ENCODE peak calls at places on chromosomes 5 and 9, in eight cellular contexts. H is stomach, Z is astrocyte of the spinal cord, A is cardiac fibroblast, B is progenitor cell of endocrine pancreas, L is lower lobe of right lung, M is foreskin fibroblast, P is GM06990. S is an unnamed sample.

GRCh38 chr5:6667648-6668047 is 34.4 kb downstream of the SRD5A1 start:
- DNase-seq in H (no peak), Z (no peak), A (no peak), B (no peak), L (no peak), M (no peak), P (no peak), S (no peak)

GRCh38 chr9:34502471-34503335 is 20.1 kb downstream of the ENHO start:
- DNase-seq in H (no peak), Z (no peak), A (no peak), B (no peak), L (no peak), M (no peak), P (no peak), S (no peak)

GRCh38 chr5:65086234-65086886 is 317.6 kb downstream of the CWC27 start:
- DNase-seq in H (no peak), Z (peak), A (peak), B (no peak), L (no peak), M (no peak), P (no peak), S (no peak)

GRCh38 chr5:89697581-89697980 is 712.0 kb downstream of the CETN3 start:
- DNase-seq in H (no peak), Z (no peak), A (no peak), B (no peak), L (no peak), M (no peak), P (no peak), S (no peak)

GRCh38 chr5:65828507-65828906 is 97.9 kb upstream of the ERBIN start:
- DNase-seq in H (no peak), Z (no peak), A (no peak), B (no peak), L (no peak), M (peak), P (no peak), S (no peak)

GRCh38 chr5:143124593-143124992 is 278.9 kb downstream of the NR3C1 start:
- DNase-seq in H (no peak), Z (no peak), A (no peak), B (no peak), L (no peak), M (no peak), P (no peak), S (no peak)

GRCh38 chr5:180832638-180833068 is 28.4 kb downstream of the ZFP62 start:
- DNase-seq in H (no peak), Z (no peak), A (no peak), B (no peak), L (no peak), M (no peak), P (peak), S (no peak)

GRCh38 chr9:36357639-36358038 is 42.4 kb downstream of the RNF38 start:
- DNase-seq in H (no peak), Z (no peak), A (no peak), B (no peak), L (no peak), M (no peak), P (no peak), S (no peak)

GRCh38 chr9:123470121-123470851 is 114.3 kb downstream of the CRB2 start:
- DNase-seq in H (no peak), Z (no peak), A (no peak), B (no peak), L (no peak), M (no peak), P (no peak), S (no peak)

GRCh38 chr9:14301582-14301981 is 12.4 kb downstream of the NFIB start:
- DNase-seq in H (no peak), Z (no peak), A (no peak), B (no peak), L (no peak), M (no peak), P (no peak), S (no peak)

GRCh38 chr5:42767491-42768105 is 11.0 kb downstream of the CCDC152 start:
- DNase-seq in H (no peak), Z (peak), A (peak), B (no peak), L (no peak), M (peak), P (no peak), S (no peak)

GRCh38 chr9:98485706-98486105 is 223.0 kb downstream of the GABBR2 start:
- DNase-seq in H (no peak), Z (peak), A (no peak), B (no peak), L (no peak), M (no peak), P (no peak), S (no peak)

GRCh38 chr9:6944093-6944551 is 186.3 kb downstream of the KDM4C start:
- DNase-seq in H (no peak), Z (peak), A (peak), B (no peak), L (no peak), M (peak), P (no peak), S (no peak)
- TF ChIP-seq CTCF in H (no peak), Z (no peak), A (no peak), B (no peak), L (no peak), M (no peak), P (no peak), S (peak)

DNA sequence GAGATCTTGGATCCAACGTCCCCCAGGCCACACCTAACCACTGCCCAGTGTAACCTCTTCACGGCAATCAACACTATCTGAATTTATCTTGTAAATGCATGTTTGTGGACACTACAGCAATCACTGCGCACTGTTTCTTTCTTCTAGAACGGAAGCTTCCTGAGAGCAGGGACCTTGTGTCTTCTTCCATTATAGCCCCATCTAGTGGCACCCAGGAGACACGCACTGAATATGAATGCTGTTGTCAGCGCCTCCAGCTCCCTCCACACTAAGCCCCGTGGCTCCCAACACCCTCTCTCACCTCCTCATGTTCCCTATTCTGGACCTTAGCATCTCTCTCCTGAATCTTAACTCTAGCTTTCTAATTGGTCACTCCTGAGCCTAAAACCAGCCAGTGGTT is 72.7 kb downstream of the SMIM23 start:
- DNase-seq in H (no peak), Z (no peak), A (peak), B (no peak), L (no peak), M (no peak), P (no peak), S (no peak)
- TF ChIP-seq CTCF in H (no peak), Z (peak), A (peak), B (peak), L (peak), M (peak), P (peak), S (peak)

GRCh38 chr5:74562116-74562515 is 78.4 kb downstream of the ENC1 start:
- DNase-seq in H (no peak), Z (peak), A (no peak), B (no peak), L (no peak), M (no peak), P (no peak), S (no peak)
- TF ChIP-seq CTCF in H (no peak), Z (no peak), A (no peak), B (no peak), L (no peak), M (no peak), P (no peak), S (no peak)

GRCh38 chr9:18796871-18797270 is 236.1 kb downstream of the SAXO1 start:
- DNase-seq in H (no peak), Z (no peak), A (no peak), B (no peak), L (no peak), M (no peak), P (no peak), S (no peak)

GRCh38 chr9:18800579-18800978 is 232.4 kb downstream of the SAXO1 start:
- DNase-seq in H (no peak), Z (peak), A (no peak), B (no peak), L (no peak), M (no peak), P (no peak), S (no peak)

GRCh38 chr9:18798518-18799290 is 234.3 kb downstream of the SAXO1 start:
- DNase-seq in H (no peak), Z (no peak), A (no peak), B (no peak), L (no peak), M (no peak), P (no peak), S (no peak)

GRCh38 chr9:18798106-18798505 is 234.9 kb downstream of the SAXO1 start:
- DNase-seq in H (no peak), Z (no peak), A (peak), B (no peak), L (no peak), M (peak), P (no peak), S (no peak)

DNA sequence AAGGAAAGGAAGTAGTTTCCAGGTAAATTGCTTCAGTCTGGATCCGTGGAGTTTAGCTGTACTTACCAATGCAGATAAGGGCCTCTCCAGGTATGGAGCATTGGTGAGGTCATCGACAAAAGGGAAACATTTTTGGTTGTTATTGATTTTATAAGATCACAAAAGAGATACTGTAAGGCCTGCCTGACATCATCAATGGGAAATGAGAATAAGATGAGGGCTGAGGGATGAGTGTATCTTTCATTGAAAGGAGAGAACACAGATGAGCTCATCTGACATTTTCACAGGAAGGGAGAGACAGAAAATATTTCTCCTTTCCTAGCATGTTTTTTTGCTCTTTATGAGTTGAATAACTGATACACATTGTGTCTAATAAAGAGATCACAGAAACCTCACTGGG is 233.6 kb downstream of the SAXO1 start:
- DNase-seq in H (no peak), Z (no peak), A (peak), B (no peak), L (no peak), M (no peak), P (no peak), S (no peak)
- TF ChIP-seq CTCF in H (no peak), Z (no peak), A (no peak), B (no peak), L (no peak), M (no peak), P (no peak), S (no peak)

GRCh38 chr9:3473402-3473801 is 52.4 kb downstream of the RFX3 start:
- DNase-seq in H (no peak), Z (no peak), A (no peak), B (no peak), L (no peak), M (no peak), P (no peak), S (no peak)
- TF ChIP-seq CTCF in H (no peak), Z (no peak), A (no peak), B (no peak), L (no peak), M (no peak), P (no peak), S (no peak)

DNA sequence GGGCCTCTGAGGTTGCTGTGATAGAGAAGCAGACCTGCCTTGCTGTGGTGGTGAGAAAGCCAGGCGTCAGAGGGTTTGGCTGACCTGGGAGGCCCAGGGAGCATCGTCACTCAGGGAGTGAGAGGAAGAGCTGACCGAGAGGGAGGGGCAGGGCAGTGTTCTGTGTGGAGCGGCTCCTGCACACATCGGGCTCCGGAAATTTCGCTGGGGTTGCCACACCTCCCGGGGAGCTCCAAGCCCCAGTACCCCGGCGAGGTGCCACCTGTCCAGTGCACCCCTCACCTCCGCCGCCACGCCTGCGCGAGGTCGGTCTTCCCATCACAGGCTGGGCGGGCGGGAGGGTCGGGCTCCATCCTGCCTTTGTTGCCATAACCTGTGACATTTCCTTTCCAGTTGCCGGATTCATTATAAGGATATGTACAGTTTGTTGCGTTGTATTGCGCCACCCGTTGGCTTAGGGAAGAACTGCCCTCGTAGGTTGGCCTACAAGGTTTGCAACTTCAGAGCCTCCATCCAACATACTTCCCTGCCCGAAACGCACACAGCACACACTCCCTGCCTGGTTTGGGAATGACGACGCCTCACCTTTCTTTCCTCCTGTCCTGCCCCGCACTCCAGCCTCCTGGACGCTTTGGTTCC is 223.2 kb downstream of the CACNA1B start:
- DNase-seq in H (peak), Z (no peak), A (no peak), B (no peak), L (peak), M (no peak), P (no peak), S (peak)
- TF ChIP-seq CTCF in H (no peak), Z (no peak), A (no peak), B (peak), L (no peak), M (no peak), P (peak), S (no peak)